ENCODE peak calls at places on chromosome 1, in five cellular contexts. B is HepG2, Z is GM12878, P is H1, W is NT2/D1. L is an unnamed sample.

GRCh38 chr1:220879090-220879508 is at the start of gene HLX:
- DNase-seq in P (no peak), Z (no peak), W (peak), B (no peak), L (peak)

GRCh38 chr1:180930687-180931086 is 18.0 kb downstream of the KIAA1614 start:
- DNase-seq in W (no peak), Z (no peak), B (no peak), P (no peak), L (no peak)

GRCh38 chr1:86119214-86119764 is 37.3 kb downstream of the COL24A1 start:
- DNase-seq in Z (no peak), W (no peak), B (no peak), P (no peak), L (no peak)

GRCh38 chr1:39995973-39996393 is 41.0 kb downstream of the MFSD2A start:
- DNase-seq in P (no peak), Z (peak), W (no peak), B (no peak), L (no peak)

GRCh38 chr1:910311-910880 is 13.3 kb upstream of the SAMD11 start:
- DNase-seq in Z (no peak), P (no peak), W (no peak), B (no peak), L (no peak)

GRCh38 chr1:80155371-80155770 is 1148.8 kb upstream of the ADGRL4 start:
- DNase-seq in B (no peak), Z (no peak), W (no peak), P (no peak), L (peak)

GRCh38 chr1:15080328-15081033 is 73.1 kb upstream of the TMEM51 start:
- DNase-seq in B (no peak), P (no peak), Z (no peak), W (no peak), L (no peak)

GRCh38 chr1:207056673-207057072 is 3.6 kb downstream of the PFKFB2 start:
- DNase-seq in Z (no peak), B (no peak), P (no peak), W (no peak), L (no peak)

DNA sequence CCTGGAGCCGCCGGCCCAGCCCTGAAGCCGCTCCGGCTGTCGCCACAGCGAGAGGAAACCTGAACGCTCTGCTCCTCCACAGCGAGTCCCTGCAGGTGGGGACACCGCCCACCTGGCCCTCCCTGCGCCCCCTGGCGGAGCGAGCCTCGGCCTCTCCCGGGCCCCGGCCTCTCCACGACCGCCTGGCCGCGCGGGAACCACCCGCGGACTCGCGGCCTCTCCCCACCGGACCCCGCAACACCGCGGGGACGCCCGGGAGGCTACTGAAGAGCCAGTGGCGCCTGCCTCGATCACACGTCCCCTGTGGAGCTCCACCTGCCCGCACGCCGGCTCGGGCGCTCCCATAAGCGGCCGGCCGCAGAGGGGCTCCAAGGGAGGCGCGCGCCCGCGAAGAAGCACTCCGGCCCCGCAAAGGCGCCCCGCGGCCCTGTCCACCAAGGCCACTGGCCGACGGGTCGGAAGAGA is 109.6 kb downstream of the KCNN3 start:
- DNase-seq in W (no peak), Z (no peak), B (peak), P (no peak), L (peak)
- TF ChIP-seq SUZ12 in W (peak), Z (no peak), B (no peak), P (peak), L (no peak)

GRCh38 chr1:213751064-213751397 is 236.7 kb upstream of the PROX1 start:
- DNase-seq in W (no peak), P (no peak), Z (no peak), B (no peak), L (no peak)
- TF ChIP-seq SUZ12 in W (no peak), P (no peak), Z (no peak), B (no peak), L (no peak)

GRCh38 chr1:145999321-146000024 is 3.1 kb upstream of the TXNIP start:
- DNase-seq in P (no peak), W (no peak), B (no peak), Z (no peak), L (no peak)
- TF ChIP-seq SUZ12 in P (no peak), W (no peak), B (no peak), Z (no peak), L (no peak)

DNA sequence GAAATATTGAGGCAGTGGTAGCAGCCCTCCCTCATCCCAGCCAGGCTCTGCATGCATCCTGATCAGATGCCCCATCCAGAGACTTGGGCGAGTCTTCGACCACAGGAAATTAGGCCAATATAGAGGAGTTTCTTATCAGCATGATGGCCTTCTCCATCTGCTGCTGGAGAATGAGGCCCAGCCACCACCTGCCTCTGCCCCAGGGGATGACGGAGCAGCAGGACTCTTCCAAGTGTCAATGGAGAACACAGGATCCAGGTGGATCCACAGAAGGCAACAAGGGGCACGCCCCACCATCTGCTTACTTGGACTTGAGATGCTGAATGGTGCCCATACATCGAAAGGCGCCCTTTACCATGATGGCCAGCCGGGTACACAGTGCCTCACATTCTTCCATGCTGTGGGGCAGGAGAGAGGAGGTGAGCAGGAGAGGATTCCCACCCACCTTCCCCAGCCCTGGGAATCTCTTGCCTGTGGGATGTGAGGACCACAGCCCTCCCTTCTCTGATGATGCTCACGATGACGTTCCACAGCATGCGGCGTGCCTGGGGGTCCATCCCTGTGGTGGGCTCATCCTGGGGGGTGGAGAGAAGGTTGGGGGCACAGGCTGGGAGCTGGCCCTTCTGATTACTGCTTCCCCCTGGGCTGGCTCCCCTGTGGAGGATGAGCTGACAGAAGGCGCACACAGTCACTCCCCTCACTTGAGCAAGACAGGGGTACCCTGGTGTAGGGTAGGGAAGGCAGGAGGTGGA is 91.5 kb upstream of the GCLM start:
- DNase-seq in Z (no peak), W (no peak), P (no peak), B (no peak), L (no peak)
- TF ChIP-seq SUZ12 in Z (no peak), W (no peak), P (no peak), B (no peak), L (no peak)

GRCh38 chr1:164607351-164607750 is 48.4 kb downstream of the PBX1 start:
- DNase-seq in W (no peak), P (no peak), B (no peak), Z (no peak), L (no peak)

GRCh38 chr1:164604541-164604940 is 45.6 kb downstream of the PBX1 start:
- DNase-seq in B (no peak), Z (no peak), P (no peak), W (no peak), L (no peak)

GRCh38 chr1:164602480-164603093 is 43.6 kb downstream of the PBX1 start:
- DNase-seq in W (peak), Z (no peak), P (peak), B (no peak), L (peak)

GRCh38 chr1:164608651-164609057 is 49.7 kb downstream of the PBX1 start:
- DNase-seq in W (no peak), B (no peak), Z (no peak), P (no peak), L (no peak)

DNA sequence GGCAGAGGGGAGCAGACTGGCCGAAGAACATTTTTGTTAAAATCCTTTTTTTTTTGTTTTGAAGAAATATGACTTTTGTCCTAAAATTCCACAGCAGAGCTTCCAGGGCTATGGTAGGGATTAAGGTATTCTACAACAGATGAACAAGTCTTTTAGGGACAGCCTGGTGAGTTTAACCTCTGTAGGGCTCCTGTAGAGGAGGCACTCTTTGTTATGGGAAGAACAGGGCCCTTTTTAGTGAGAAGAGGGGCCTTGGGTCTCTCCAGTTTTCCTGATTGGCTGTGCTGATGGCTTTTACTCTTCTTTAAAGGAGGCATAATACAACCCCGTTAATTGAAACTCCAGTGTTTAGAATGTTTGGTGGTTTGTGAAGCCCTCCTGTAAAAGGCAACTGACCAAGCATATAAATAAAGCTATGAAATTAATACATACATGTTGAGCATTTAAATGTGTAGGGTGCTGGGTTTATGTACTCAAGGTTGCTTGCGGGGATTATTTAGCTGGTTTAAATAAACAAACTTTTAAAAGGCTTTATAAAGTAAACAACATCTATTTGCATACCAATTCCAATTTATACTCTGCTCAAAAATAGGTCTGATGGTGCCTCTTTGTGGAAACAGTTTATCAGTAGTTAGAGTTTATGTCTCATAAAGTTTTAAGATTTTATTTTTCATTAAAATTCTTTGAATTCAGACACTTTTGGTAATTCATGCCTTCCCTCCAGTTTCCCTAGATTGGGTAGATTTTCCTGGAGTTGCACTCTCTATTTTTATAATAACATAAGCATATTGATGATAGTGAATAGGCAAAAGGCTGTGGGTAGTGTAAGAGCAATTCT is 46.5 kb downstream of the PBX1 start:
- DNase-seq in P (no peak), Z (no peak), B (no peak), W (no peak), L (no peak)
- TF ChIP-seq SUZ12 in P (no peak), Z (no peak), B (no peak), W (no peak), L (no peak)